ENCODE peak calls at places on chromosomes 12 and 14, in seven cellular contexts. Y is substantia nigra; W is HEK293T; N is GM03348; T is stimulated activated CD4-positive, alpha-beta T cell treated with anti-CD3 and anti-CD28 coated beads, Interleukin-2, amount 100 ng/mL, for 48 hours; V is ELR; I is EL. G is an unnamed sample.
A peak's percentile ranks its signal among the peaks of the same experiment; 100 is the strongest.

GRCh38 chr12:102548543-102548942 is 68.2 kb upstream of the IGF1 start:
- DNase-seq in Y (no peak), W (no peak), N (no peak), T (no peak), V (no peak), I (no peak), G (peak; percentile 34)

GRCh38 chr12:79262938-79263337 is 398.4 kb downstream of the SYT1 start:
- DNase-seq in Y (no peak), W (no peak), N (no peak), T (no peak), V (peak; percentile 75), I (peak; percentile 36), G (peak; percentile 13)

GRCh38 chr14:24817638-24818053 is 183.7 kb upstream of the GZMB start:
- DNase-seq in Y (no peak), W (peak; percentile 15), N (peak; percentile 48), T (no peak), V (peak; percentile 9), I (no peak), G (peak; percentile 37)

GRCh38 chr12:116365114-116365513 is 87.6 kb upstream of the MED13L start:
- DNase-seq in Y (no peak), W (no peak), N (no peak), T (no peak), V (no peak), I (no peak), G (no peak)

GRCh38 chr12:65022441-65022840 is 98.7 kb downstream of the WIF1 start:
- DNase-seq in Y (no peak), W (no peak), N (no peak), T (no peak), V (no peak), I (no peak), G (no peak)

GRCh38 chr12:86727151-86727550 is 471.0 kb upstream of the MGAT4C start:
- DNase-seq in Y (no peak), W (peak; percentile 7), N (no peak), T (no peak), V (peak; percentile 42), I (peak; percentile 63), G (peak; percentile 45)

GRCh38 chr14:20998139-20998538 is 954 bp upstream of the SLC39A2 start:
- DNase-seq in Y (no peak), W (no peak), N (no peak), T (no peak), V (no peak), I (no peak), G (no peak)

GRCh38 chr12:78759387-78759786 is 105.2 kb upstream of the SYT1 start:
- DNase-seq in Y (no peak), W (no peak), N (no peak), T (no peak), V (peak; percentile 40), I (peak; percentile 12), G (peak; percentile 50)

GRCh38 chr12:18970603-18971002 is 158.9 kb upstream of the PLEKHA5 start:
- DNase-seq in Y (no peak), W (no peak), N (no peak), T (no peak), V (peak; percentile 6), I (peak; percentile 1), G (peak; percentile 29)

GRCh38 chr14:105171004-105171673 is 2.6 kb upstream of the JAG2 start:
- DNase-seq in Y (no peak), W (no peak), N (no peak), T (no peak), V (no peak), I (no peak), G (no peak)

GRCh38 chr14:45698462-45699134 is 445.6 kb upstream of the MIS18BP1 start:
- DNase-seq in Y (no peak), W (no peak), N (no peak), T (no peak), V (no peak), I (no peak), G (no peak)

GRCh38 chr12:109613611-109614455 is 40.2 kb downstream of the MVK start:
- DNase-seq in Y (no peak), W (no peak), N (no peak), T (no peak), V (no peak), I (no peak), G (no peak)

GRCh38 chr12:25017336-25017735 is 68.4 kb upstream of the BCAT1 start:
- DNase-seq in Y (no peak), W (no peak), N (no peak), T (no peak), V (peak; percentile 18), I (peak; percentile 30), G (peak; percentile 42)

GRCh38 chr14:26128931-26129674 is 468.7 kb downstream of the NOVA1 start:
- DNase-seq in Y (no peak), W (no peak), N (no peak), T (no peak), V (no peak), I (no peak), G (no peak)

GRCh38 chr14:103816991-103817390 is 30.4 kb downstream of the PPP1R13B start:
- DNase-seq in Y (no peak), W (no peak), N (no peak), T (no peak), V (no peak), I (no peak), G (no peak)

GRCh38 chr14:51004352-51004800 is 60.1 kb upstream of the PYGL start:
- DNase-seq in Y (no peak), W (no peak), N (no peak), T (no peak), V (no peak), I (peak; percentile 43), G (peak; percentile 28)

GRCh38 chr12:120903382-120903817 is 758 bp downstream of the SPPL3 start:
- DNase-seq in Y (peak; percentile 26), W (no peak), N (peak; percentile 70), T (peak; percentile 41), V (peak; percentile 74), I (peak; percentile 64), G (peak; percentile 47)